ENCODE peak calls at places on chromosome 12, in four cellular contexts. D is A549, P is transverse colon, N is epithelial cell of esophagus. U is an unnamed sample.

GRCh38 chr12:129776977-129777667 is 126.7 kb downstream of the TMEM132D start:
- DNase-seq in D (no peak), P (no peak), N (no peak), U (no peak)

GRCh38 chr12:130119241-130119861 is 42.9 kb upstream of the FZD10 start:
- DNase-seq in P (no peak), N (peak), D (no peak), U (no peak)

GRCh38 chr12:64825143-64826011 is 930 bp downstream of the TBC1D30 start:
- DNase-seq in P (no peak), N (no peak), D (no peak), U (no peak)

GRCh38 chr12:70606001-70606400 is 31.2 kb downstream of the PTPRB start:
- DNase-seq in P (no peak), N (peak), D (no peak), U (no peak)

GRCh38 chr12:9928607-9929006 is 3.6 kb downstream of the CLEC2A start:
- DNase-seq in D (no peak), N (no peak), P (no peak), U (no peak)

GRCh38 chr12:65656156-65656885 is 168.0 kb upstream of the HMGA2 start:
- DNase-seq in N (no peak), P (no peak), D (no peak), U (no peak)

GRCh38 chr12:95718001-95718400 is 72.6 kb downstream of the NTN4 start:
- DNase-seq in D (no peak), N (no peak), P (no peak), U (no peak)

GRCh38 chr12:29317556-29318363 is 63.2 kb downstream of the ERGIC2 start:
- DNase-seq in N (peak), P (peak), D (peak), U (no peak)

GRCh38 chr12:93626160-93626559 is 51.0 kb upstream of the CRADD start:
- DNase-seq in D (no peak), P (no peak), N (peak), U (no peak)

GRCh38 chr12:115983226-115983798 is 294.2 kb downstream of the MED13L start:
- DNase-seq in N (peak), D (peak), P (no peak), U (no peak)

GRCh38 chr12:32265920-32266319 is 133.4 kb upstream of the FGD4 start:
- DNase-seq in D (no peak), P (no peak), N (no peak), U (no peak)

GRCh38 chr12:42482820-42483533 is 106.6 kb downstream of the PRICKLE1 start:
- DNase-seq in N (peak), D (peak), P (peak), U (peak)

GRCh38 chr12:70255311-70255710 is 12.1 kb downstream of the CNOT2 start:
- DNase-seq in P (no peak), N (no peak), D (no peak), U (no peak)

GRCh38 chr12:13661005-13661887 is 320.2 kb downstream of the GRIN2B start:
- DNase-seq in N (peak), P (peak), D (peak), U (peak)

GRCh38 chr12:91225316-91225715 is 42.7 kb upstream of the DCN start:
- DNase-seq in D (no peak), N (peak), P (no peak), U (no peak)

GRCh38 chr12:49707127-49707811 is at the start of gene FMNL3:
- DNase-seq in D (peak), P (peak), N (peak), U (peak)

GRCh38 chr12:49705479-49706267 is 1.5 kb downstream of the FMNL3 start:
- DNase-seq in P (peak), N (peak), D (no peak), U (no peak)

GRCh38 chr12:49706351-49707126 is 666 bp downstream of the FMNL3 start:
- DNase-seq in D (no peak), P (peak), N (no peak), U (peak)

GRCh38 chr12:49708851-49709250 is 1.6 kb upstream of the FMNL3 start:
- DNase-seq in P (no peak), D (no peak), N (no peak), U (no peak)

GRCh38 chr12:49707812-49708147 is 575 bp upstream of the FMNL3 start:
- DNase-seq in N (no peak), P (no peak), D (no peak), U (no peak)
- TF ChIP-seq CTCF in N (no peak), P (no peak), D (peak), U (no peak)

GRCh38 chr12:111434680-111435338 is 29.1 kb downstream of the SH2B3 start:
- DNase-seq in D (no peak), N (no peak), P (peak), U (peak)
- H3K4me3 ChIP-seq in D (no peak), N (no peak), P (no peak), U (peak)

GRCh38 chr12:57993030-57993429 is 51.7 kb downstream of the ATP23 start:
- DNase-seq in D (peak), N (peak), P (no peak), U (no peak)
- TF ChIP-seq CTCF in D (peak), N (peak), P (no peak), U (no peak)

GRCh38 chr12:18967814-18968213 is 161.7 kb upstream of the PLEKHA5 start:
- DNase-seq in N (no peak), D (no peak), P (no peak), U (no peak)
- H3K4me3 ChIP-seq in N (no peak), D (no peak), P (no peak), U (no peak)

GRCh38 chr12:3330976-3331375 is 160.0 kb upstream of the PRMT8 start:
- DNase-seq in N (no peak), D (no peak), P (no peak), U (no peak)

GRCh38 chr12:3333991-3334391 is 157.0 kb upstream of the PRMT8 start:
- DNase-seq in D (no peak), N (no peak), P (no peak), U (no peak)

GRCh38 chr12:3332190-3332589 is 158.8 kb upstream of the PRMT8 start:
- DNase-seq in P (no peak), N (peak), D (no peak), U (no peak)

GRCh38 chr12:3335078-3335487 is 155.9 kb upstream of the PRMT8 start:
- DNase-seq in D (no peak), P (no peak), N (no peak), U (no peak)

GRCh38 chr12:3333583-3333982 is 157.4 kb upstream of the PRMT8 start:
- DNase-seq in D (peak), P (no peak), N (no peak), U (no peak)
- TF ChIP-seq CTCF in D (no peak), P (no peak), N (no peak), U (no peak)

GRCh38 chr12:52234226-52234810 is 1.3 kb downstream of the KRT7 start:
- DNase-seq in D (no peak), N (no peak), P (no peak), U (no peak)

GRCh38 chr12:52232233-52232915 is 669 bp upstream of the KRT7 start:
- DNase-seq in D (no peak), P (no peak), N (no peak), U (no peak)

GRCh38 chr12:52232916-52233461 is at the start of gene KRT7:
- DNase-seq in D (peak), P (no peak), N (peak), U (no peak)

GRCh38 chr12:52235001-52235760 is 2.1 kb downstream of the KRT7 start:
- DNase-seq in P (no peak), D (no peak), N (no peak), U (no peak)

GRCh38 chr12:52233462-52234141 is 559 bp downstream of the KRT7 start:
- DNase-seq in N (no peak), D (no peak), P (no peak), U (no peak)
- H3K4me3 ChIP-seq in N (peak), D (peak), P (no peak), U (no peak)

DNA sequence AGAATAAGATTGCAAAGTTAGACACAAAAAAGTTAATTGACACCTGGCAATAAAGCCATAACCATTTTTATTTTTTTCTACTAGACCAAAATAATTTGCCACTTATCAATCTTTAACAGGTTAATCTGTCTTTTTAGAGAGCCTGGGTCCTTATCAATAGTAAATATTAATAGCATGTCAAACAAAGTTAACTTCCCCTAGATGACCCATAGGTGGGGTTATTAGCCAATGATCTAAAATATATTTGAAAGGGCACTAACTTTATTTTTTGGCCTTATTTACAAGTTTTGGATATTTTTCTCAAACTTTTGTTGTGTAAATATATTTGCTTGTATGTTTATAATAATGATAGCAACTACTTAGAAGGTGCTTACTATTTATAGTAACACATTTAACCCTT is 3.9 kb downstream of the ANKRD33 start:
- DNase-seq in D (peak), N (no peak), P (no peak), U (no peak)
- TF ChIP-seq CTCF in D (peak), N (no peak), P (peak), U (peak)

U was measured in Peyer's patch.